ENCODE peak calls at places on chromosomes 2 and 18, in ten cellular contexts. N, M, K, P, G, W, E, L, R and B are unnamed samples.
A peak's percentile ranks its signal among the peaks of the same experiment; 100 is the strongest.

GRCh38 chr2:231390667-231391066 is 4.8 kb upstream of the B3GNT7 start:
- DNase-seq in N (no peak), M (no peak), K (no peak), P (no peak), G (no peak), W (no peak), E (no peak), L (no peak), R (no peak), B (no peak)

GRCh38 chr2:71564790-71565189 is 111.4 kb downstream of the DYSF start:
- DNase-seq in N (no peak), M (no peak), K (no peak), P (no peak), G (no peak), W (no peak), E (no peak), L (no peak), R (no peak), B (no peak)

GRCh38 chr18:9053814-9054213 is 48.7 kb upstream of the NDUFV2 start:
- DNase-seq in N (no peak), M (no peak), K (no peak), P (no peak), G (no peak), W (no peak), E (no peak), L (no peak), R (no peak), B (no peak)

GRCh38 chr2:169365093-169365483 is 2.8 kb upstream of the LRP2 start:
- DNase-seq in N (no peak), M (no peak), K (no peak), P (no peak), G (no peak), W (no peak), E (no peak), L (no peak), R (no peak), B (peak; percentile 54)

GRCh38 chr2:159089543-159089942 is 121.1 kb downstream of the TANC1 start:
- DNase-seq in N (no peak), M (peak; percentile 53), K (no peak), P (no peak), G (peak; percentile 19), W (no peak), E (peak; percentile 20), L (no peak), R (no peak), B (no peak)

GRCh38 chr2:150802648-150803047 is 315.2 kb upstream of the RND3 start:
- DNase-seq in N (no peak), M (no peak), K (no peak), P (no peak), G (no peak), W (no peak), E (no peak), L (no peak), R (no peak), B (no peak)

GRCh38 chr2:233142355-233142897 is 82.3 kb downstream of the INPP5D start:
- DNase-seq in N (peak; percentile 24), M (no peak), K (no peak), P (no peak), G (no peak), W (no peak), E (no peak), L (no peak), R (no peak), B (peak; percentile 24)

GRCh38 chr18:24319757-24320156 is 77.9 kb downstream of the OSBPL1A start:
- DNase-seq in N (no peak), M (no peak), K (no peak), P (no peak), G (no peak), W (no peak), E (no peak), L (peak; percentile 33), R (no peak), B (no peak)

GRCh38 chr2:221943078-221943810 is 355.6 kb downstream of the PAX3 start:
- DNase-seq in N (peak; percentile 65), M (no peak), K (no peak), P (no peak), G (peak; percentile 70), W (no peak), E (no peak), L (no peak), R (no peak), B (no peak)

GRCh38 chr2:60337142-60337497 is 216.3 kb downstream of the BCL11A start:
- DNase-seq in N (no peak), M (peak; percentile 27), K (no peak), P (no peak), G (no peak), W (peak; percentile 42), E (no peak), L (no peak), R (no peak), B (no peak)

GRCh38 chr2:164710252-164710633 is 89.0 kb upstream of the GRB14 start:
- DNase-seq in N (no peak), M (no peak), K (no peak), P (no peak), G (no peak), W (no peak), E (no peak), L (no peak), R (no peak), B (no peak)

GRCh38 chr18:47915229-47915628 is 15.2 kb downstream of the SMAD2 start:
- DNase-seq in N (no peak), M (no peak), K (no peak), P (no peak), G (no peak), W (no peak), E (no peak), L (no peak), R (peak; percentile 35), B (no peak)

GRCh38 chr2:229443141-229443540 is 172.1 kb upstream of the PID1 start:
- DNase-seq in N (no peak), M (no peak), K (no peak), P (no peak), G (no peak), W (no peak), E (no peak), L (no peak), R (no peak), B (no peak)

GRCh38 chr2:194383404-194383803 is 1273.6 kb upstream of the SLC39A10 start:
- DNase-seq in N (no peak), M (no peak), K (no peak), P (no peak), G (no peak), W (peak; percentile 2), E (peak; percentile 0), L (no peak), R (peak; percentile 17), B (no peak)

GRCh38 chr2:12202301-12202700 is 455.9 kb downstream of the LPIN1 start:
- DNase-seq in N (no peak), M (no peak), K (peak; percentile 30), P (no peak), G (no peak), W (no peak), E (peak; percentile 8), L (no peak), R (peak; percentile 2), B (no peak)

GRCh38 chr2:199807966-199808365 is 43.0 kb downstream of the FTCDNL1 start:
- DNase-seq in N (no peak), M (no peak), K (no peak), P (no peak), G (no peak), W (no peak), E (no peak), L (no peak), R (no peak), B (no peak)

DNA sequence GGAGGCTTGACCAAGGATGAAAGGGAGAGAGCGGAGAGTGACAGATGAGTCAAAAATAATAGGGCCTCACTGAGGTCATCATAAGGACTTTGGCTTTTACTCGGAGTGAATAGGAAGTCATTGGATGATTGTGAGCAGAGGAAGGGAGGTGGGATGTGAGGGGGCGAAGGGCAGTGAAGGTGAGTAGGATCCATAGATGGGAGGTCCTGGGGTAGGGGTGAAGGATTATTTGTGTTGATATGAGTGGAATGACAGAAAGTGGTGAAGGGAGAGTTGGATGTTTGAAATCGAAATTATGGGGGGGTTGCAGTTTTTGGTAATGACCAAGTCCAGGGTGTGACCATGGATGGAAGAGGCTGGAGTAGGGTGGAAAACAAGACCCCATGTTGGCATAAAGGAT is 14.0 kb downstream of the PNO1 start:
- DNase-seq in N (no peak), M (no peak), K (no peak), P (no peak), G (no peak), W (no peak), E (no peak), L (no peak), R (no peak), B (no peak)
- H3K36me3 ChIP-seq in N (peaks cover 34% of the 10 kb centered on the region), M (peaks cover 34% of the 10 kb centered on the region), K (no peaks in the 10 kb centered on the region), P (peaks cover 1% of the 10 kb centered on the region), G (no peaks in the 10 kb centered on the region), W (peaks cover 9% of the 10 kb centered on the region), E (peaks cover 79% of the 10 kb centered on the region), L (no peaks in the 10 kb centered on the region), R (peaks cover 12% of the 10 kb centered on the region), B (peaks cover 51% of the 10 kb centered on the region)

DNA sequence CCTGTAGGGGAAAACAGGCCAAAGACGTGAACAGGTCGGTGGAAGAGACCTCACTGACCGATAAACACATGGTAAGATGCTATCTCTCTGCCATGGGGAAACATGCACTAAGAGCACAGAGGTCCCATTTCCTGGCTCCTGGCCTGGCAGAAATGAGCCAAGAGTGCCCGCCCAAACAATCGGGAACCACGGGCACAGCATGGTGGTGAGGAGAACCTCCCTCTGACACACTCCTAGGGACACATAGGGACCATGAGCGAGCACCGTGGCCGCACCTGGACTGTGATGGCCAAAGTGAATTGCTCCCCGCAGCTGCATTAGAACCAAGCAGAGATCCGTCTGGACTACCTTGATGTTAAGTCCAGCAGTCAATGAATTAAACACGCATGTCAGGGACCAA is 11.1 kb downstream of the HS6ST1 start:
- DNase-seq in N (peak; percentile 44), M (peak; percentile 13), K (no peak), P (peak; percentile 60), G (peak; percentile 3), W (no peak), E (no peak), L (no peak), R (no peak), B (no peak)
- H3K4me1 ChIP-seq in N (peaks cover 94% of the 10 kb centered on the region), M (peaks cover 88% of the 10 kb centered on the region), K (peaks cover 54% of the 10 kb centered on the region), P (no peaks in the 10 kb centered on the region), G (peaks cover 82% of the 10 kb centered on the region), W (peaks cover 23% of the 10 kb centered on the region), E (peaks cover 69% of the 10 kb centered on the region), L (peaks cover 12% of the 10 kb centered on the region), R (peaks cover 38% of the 10 kb centered on the region), B (no peaks in the 10 kb centered on the region)

GRCh38 chr2:96950391-96951124 is 35.8 kb downstream of the FAM178B start:
- DNase-seq in N (no peak), M (no peak), K (no peak), P (no peak), G (no peak), W (no peak), E (no peak), L (no peak), R (no peak), B (no peak)
- H3K27ac ChIP-seq in N (no peak overlapping the region), M (no peak overlapping the region), K (no peak overlapping the region), P (no peak overlapping the region), G (no peak overlapping the region), W (no peak overlapping the region), E (no peak overlapping the region), L (no peak overlapping the region), R (no peak overlapping the region), B (no peak overlapping the region)

DNA sequence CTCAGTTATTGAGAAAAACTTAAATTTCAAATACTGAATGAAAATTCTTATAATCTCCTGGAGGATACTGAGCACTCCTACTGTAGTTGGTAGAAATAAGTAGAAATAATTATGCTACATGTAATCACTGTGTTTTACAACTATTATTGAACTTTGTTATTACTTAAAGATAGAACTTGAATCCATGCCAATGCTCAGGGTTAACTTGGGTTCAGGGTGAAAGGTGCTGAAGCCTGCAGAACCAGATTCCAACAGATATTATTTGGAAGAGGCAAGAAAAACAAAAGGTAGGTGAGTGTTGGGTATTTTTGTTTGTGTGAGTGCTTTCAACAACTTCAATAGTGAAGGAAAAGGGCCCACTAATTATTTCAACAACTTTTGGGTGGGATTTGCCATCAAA is 10.4 kb downstream of the IDH1 start:
- DNase-seq in N (no peak), M (no peak), K (no peak), P (no peak), G (no peak), W (no peak), E (no peak), L (no peak), R (no peak), B (no peak)
- H3K36me3 ChIP-seq in N (peaks cover 58% of the 10 kb centered on the region), M (peaks cover 95% of the 10 kb centered on the region), K (no peaks in the 10 kb centered on the region), P (no peaks in the 10 kb centered on the region), G (no peaks in the 10 kb centered on the region), W (peaks cover 57% of the 10 kb centered on the region), E (peaks cover 59% of the 10 kb centered on the region), L (peaks cover 6% of the 10 kb centered on the region), R (peaks cover 46% of the 10 kb centered on the region), B (peaks cover 69% of the 10 kb centered on the region)